ENCODE peak calls at places on chromosome 1, in six cellular contexts. J is CD8-positive, alpha-beta T cell; L is psoas muscle; P is CD8-positive, alpha-beta memory T cell; O is heart left ventricle; Y is heart right ventricle. R is an unnamed sample. For H3K27me3, the result is how much of the 10 kb centered on the place peaks cover.

GRCh38 chr1:226107471-226108460 is 45.2 kb downstream of the H3-3A start:
- DNase-seq in J (no peak), L (no peak), P (no peak), O (no peak), Y (no peak), R (no peak)

GRCh38 chr1:18681423-18681835 is 50.8 kb downstream of the PAX7 start:
- DNase-seq in J (no peak), L (no peak), P (no peak), O (no peak), Y (no peak), R (no peak)

GRCh38 chr1:98101364-98101763 is 180.5 kb upstream of the DPYD start:
- DNase-seq in J (no peak), L (no peak), P (no peak), O (no peak), Y (no peak), R (no peak)

GRCh38 chr1:35085421-35085820 is 6.2 kb downstream of the ZMYM1 start:
- DNase-seq in J (no peak), L (no peak), P (no peak), O (no peak), Y (no peak), R (no peak)

GRCh38 chr1:229025576-229025975 is 245.3 kb upstream of the RAB4A start:
- DNase-seq in J (no peak), L (no peak), P (no peak), O (no peak), Y (no peak), R (no peak)

GRCh38 chr1:202588644-202589189 is 121.5 kb downstream of the SYT2 start:
- DNase-seq in J (no peak), L (no peak), P (no peak), O (no peak), Y (no peak), R (no peak)

GRCh38 chr1:110370827-110371226 is 20.0 kb downstream of the SLC16A4 start:
- DNase-seq in J (no peak), L (no peak), P (no peak), O (no peak), Y (no peak), R (no peak)

GRCh38 chr1:8889103-8889846 is 10.8 kb upstream of the ENO1 start:
- DNase-seq in J (no peak), L (peak), P (no peak), O (no peak), Y (no peak), R (no peak)

GRCh38 chr1:178023181-178023618 is 53.3 kb upstream of the SEC16B start:
- DNase-seq in J (no peak), L (no peak), P (no peak), O (no peak), Y (no peak), R (no peak)

GRCh38 chr1:109467301-109467777 is 993 bp downstream of the SYPL2 start:
- DNase-seq in J (no peak), L (no peak), P (no peak), O (no peak), Y (no peak), R (no peak)

GRCh38 chr1:6154525-6155319 is 25.4 kb downstream of the CHD5 start:
- DNase-seq in J (no peak), L (no peak), P (no peak), O (no peak), Y (no peak), R (no peak)

GRCh38 chr1:216081445-216081844 is 341.8 kb downstream of the USH2A start:
- DNase-seq in J (no peak), L (no peak), P (no peak), O (no peak), Y (no peak), R (no peak)

GRCh38 chr1:23957096-23957495 is 2.5 kb upstream of the PNRC2 start:
- DNase-seq in J (no peak), L (no peak), P (no peak), O (no peak), Y (peak), R (peak)

DNA sequence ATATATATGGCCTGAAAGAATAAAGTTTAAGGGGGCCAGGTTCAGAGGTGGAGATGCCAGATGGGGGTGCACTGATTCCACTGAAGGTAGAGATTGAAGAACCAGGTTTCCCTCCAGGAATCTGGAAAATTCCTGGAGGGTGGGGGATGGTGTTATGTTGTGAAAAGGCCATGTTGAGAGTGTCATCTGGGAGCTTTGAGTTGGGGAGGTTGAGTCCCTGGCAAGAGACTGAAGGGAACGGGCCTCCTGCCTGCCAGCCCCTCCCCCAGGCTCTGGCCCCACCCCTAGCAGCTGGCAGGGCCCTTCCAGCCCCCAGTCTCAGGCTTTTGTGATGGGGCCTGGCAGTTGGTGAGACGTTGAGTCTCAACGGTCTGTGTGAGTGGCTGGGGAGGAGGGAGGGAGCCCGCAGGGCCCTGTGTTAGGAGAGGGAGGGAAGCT is 4.1 kb downstream of the PTPRU start:
- DNase-seq in J (no peak), L (no peak), P (no peak), O (no peak), Y (no peak), R (no peak)
- H3K27me3 ChIP-seq in J (under half), L (under half), P (under half), O (under half), Y (under half), R (under half)

DNA sequence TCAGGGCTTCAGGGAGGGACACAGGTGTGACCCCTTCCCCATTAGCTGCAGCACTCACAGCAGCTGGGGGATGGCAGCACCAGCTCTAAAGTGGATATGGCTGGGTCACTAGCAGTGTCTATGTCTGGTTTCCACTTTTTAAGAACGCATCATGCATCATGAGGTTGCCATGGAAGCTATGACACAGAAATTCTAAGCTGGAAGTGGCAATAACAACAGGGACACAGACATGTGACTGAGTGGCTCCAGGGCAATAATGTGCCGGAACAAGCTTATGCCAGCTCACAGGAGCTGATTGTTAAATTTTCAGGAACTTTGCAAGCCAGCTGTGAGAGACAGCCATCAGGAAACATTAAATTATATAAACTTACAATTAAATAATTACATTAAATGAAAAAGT is 51.2 kb upstream of the NFASC start:
- DNase-seq in J (no peak), L (no peak), P (no peak), O (no peak), Y (no peak), R (no peak)
- H3K27me3 ChIP-seq in J (under half), L (under half), P (under half), O (under half), Y (under half), R (under half)

GRCh38 chr1:156775799-156776198 is 8.5 kb downstream of the PRCC start:
- DNase-seq in J (no peak), L (no peak), P (no peak), O (no peak), Y (no peak), R (no peak)

GRCh38 chr1:156772222-156772621 is 4.9 kb downstream of the PRCC start:
- DNase-seq in J (no peak), L (no peak), P (no peak), O (no peak), Y (no peak), R (no peak)

GRCh38 chr1:156776942-156777341 is 9.6 kb downstream of the PRCC start:
- DNase-seq in J (no peak), L (no peak), P (no peak), O (no peak), Y (no peak), R (no peak)

GRCh38 chr1:156773607-156774006 is 6.3 kb downstream of the PRCC start:
- DNase-seq in J (no peak), L (no peak), P (no peak), O (no peak), Y (no peak), R (no peak)

DNA sequence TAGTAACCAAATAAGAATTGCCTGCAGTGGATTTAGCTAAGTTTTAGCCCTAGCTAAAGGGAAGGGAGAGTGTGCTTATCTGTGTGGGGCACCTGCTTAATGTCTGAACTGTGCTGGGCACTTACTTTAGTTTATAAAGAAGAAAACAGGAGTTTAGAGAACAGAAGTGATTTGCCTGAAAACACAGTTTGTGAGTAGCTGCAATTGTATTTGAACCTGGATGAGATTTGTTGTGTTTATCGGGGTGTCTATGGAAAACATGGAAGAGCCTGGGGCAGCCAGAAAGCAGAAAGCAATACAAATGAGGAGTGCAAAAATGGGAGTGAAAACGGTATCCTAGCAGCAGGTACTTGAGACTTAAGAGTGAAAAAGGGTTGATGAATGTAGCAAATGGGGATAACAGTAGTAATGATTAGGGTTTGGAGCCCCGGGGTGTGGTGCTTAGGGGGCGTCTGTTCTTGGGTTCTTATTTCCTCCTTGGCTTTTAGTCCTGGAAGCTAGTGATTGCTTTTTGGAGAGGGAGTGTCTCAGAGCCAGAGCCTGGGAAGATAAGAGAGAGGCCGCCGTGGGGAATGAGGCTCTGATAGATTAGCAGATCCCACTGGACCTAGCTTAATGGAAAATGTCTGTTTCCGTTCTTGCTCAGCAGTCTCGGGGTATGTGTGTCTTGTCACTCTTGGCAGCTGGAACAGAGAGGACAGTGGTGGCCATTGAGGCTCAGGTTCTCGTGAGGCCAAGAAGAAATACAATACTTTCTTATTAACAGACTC is 5.6 kb downstream of the PRCC start:
- DNase-seq in J (no peak), L (no peak), P (no peak), O (peak), Y (peak), R (no peak)
- H3K27me3 ChIP-seq in J (under half), L (under half), P (under half), O (under half), Y (under half), R (under half)

GRCh38 chr1:206955476-206956312 is 9.4 kb upstream of the PIGR start:
- DNase-seq in J (no peak), L (no peak), P (no peak), O (no peak), Y (no peak), R (no peak)

GRCh38 chr1:206954616-206955342 is 8.5 kb upstream of the PIGR start:
- DNase-seq in J (no peak), L (no peak), P (no peak), O (no peak), Y (no peak), R (no peak)

GRCh38 chr1:206953126-206953525 is 6.9 kb upstream of the PIGR start:
- DNase-seq in J (no peak), L (no peak), P (no peak), O (no peak), Y (no peak), R (no peak)

GRCh38 chr1:206952182-206952581 is 5.9 kb upstream of the PIGR start:
- DNase-seq in J (no peak), L (no peak), P (no peak), O (no peak), Y (no peak), R (no peak)

DNA sequence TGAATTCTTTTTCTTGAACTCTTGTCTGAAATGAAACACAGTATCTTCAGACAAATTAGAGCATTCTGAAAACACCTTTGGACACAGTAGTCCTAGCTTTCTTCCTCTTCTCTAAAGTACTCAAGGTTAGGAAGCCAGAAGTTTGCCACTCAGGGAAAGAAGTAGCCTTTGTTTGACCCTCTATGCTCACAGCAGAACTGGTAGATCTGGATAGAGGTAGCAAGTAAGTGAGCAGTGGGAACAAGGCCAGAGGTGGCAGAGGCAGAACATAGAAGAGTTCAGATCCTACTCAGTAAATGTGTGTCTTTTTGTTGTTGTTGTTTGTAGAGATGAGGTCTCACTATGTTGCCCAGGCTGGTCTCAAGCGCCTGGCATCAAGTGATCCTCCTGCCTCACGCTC is 7.4 kb upstream of the PIGR start:
- DNase-seq in J (no peak), L (no peak), P (no peak), O (no peak), Y (no peak), R (no peak)
- H3K27me3 ChIP-seq in J (under half), L (under half), P (under half), O (under half), Y (under half), R (under half)

DNA sequence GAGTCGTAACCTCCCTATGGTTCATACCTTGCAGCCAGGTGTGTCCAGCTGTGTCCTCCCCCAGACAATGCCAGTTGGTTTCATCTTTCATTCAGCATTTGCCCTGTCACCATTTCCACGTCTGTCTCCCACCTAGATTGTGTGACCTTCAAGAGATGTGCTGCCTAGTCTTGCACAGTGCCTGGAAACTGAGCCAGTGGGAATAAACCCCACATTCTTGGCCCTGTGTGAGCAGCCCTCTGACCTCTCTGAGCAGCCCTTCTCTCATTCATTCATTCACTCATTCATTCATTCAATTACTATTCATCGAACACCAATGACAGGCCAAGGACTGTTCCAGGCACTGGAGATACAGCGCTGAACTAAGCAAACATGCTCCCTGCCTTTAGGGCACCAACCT is 115.7 kb downstream of the GRIK3 start:
- DNase-seq in J (no peak), L (no peak), P (no peak), O (no peak), Y (no peak), R (no peak)
- H3K27me3 ChIP-seq in J (under half), L (under half), P (under half), O (under half), Y (under half), R (under half)

DNA sequence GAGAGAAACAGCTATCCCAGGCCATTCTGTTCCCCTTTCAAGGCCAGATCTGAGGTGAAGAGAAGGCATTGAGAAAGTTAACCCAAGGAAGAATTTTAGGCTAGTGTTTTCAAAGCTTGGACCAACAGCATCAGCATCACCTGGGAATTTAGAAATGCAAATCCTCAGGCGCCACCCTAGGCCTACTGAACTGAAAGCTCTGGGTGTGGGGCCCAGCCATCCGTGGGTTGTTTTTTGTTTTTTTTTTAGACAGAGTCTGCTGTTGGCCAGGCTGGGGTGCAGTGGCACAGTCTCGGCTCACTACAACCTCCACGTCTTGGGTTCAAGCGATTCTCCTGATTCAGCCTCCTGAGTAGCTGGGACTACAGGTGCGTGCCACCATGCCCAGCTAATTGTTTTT is 98.6 kb downstream of the RNF220 start:
- DNase-seq in J (no peak), L (no peak), P (no peak), O (no peak), Y (no peak), R (no peak)
- H3K27me3 ChIP-seq in J (under half), L (under half), P (under half), O (under half), Y (under half), R (under half)

DNA sequence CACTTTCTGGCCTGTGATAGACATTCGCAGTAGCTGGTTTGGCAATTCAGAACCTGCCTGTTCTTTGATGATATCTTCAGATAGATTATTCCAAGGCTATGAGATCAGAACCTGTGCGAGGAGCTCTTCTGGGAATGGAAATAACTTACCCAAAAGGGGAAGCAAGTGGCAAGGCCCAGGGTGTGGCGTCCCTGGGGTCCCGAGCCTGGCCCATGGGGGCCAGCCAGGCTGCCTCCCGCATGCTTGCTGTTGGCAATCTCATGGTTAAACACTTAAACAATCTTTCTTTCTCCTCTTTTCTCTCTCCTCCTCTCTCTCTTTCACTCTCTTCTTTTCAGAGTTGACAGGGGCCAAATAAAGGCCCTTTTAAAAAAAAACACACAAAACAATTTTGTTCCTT is 108.1 kb downstream of the RNF220 start:
- DNase-seq in J (no peak), L (no peak), P (no peak), O (no peak), Y (no peak), R (no peak)
- H3K27me3 ChIP-seq in J (under half), L (under half), P (under half), O (under half), Y (under half), R (under half)

R was measured in dorsolateral prefrontal cortex.